ENCODE peak calls at places on chromosome 21, in seven cellular contexts. H is neuronal stem cell, L is CD14-positive monocyte, E is HT1080, U is fibroblast of lung, M is psoas muscle, Q is substantia nigra. O is an unnamed sample.

GRCh38 chr21:33997432-33997831 is 75.9 kb upstream of the MRPS6 start:
- DNase-seq in H (no peak), L (no peak), E (no peak), U (no peak), M (no peak), Q (no peak), O (no peak)

GRCh38 chr21:38766987-38767722 is 38.6 kb upstream of the ETS2 start:
- DNase-seq in H (no peak), L (no peak), E (no peak), U (no peak), M (no peak), Q (no peak), O (no peak)

GRCh38 chr21:9839011-9839661 is 682.2 kb upstream of the TPTE start:
- DNase-seq in H (no peak), L (peak), E (peak), U (no peak), M (peak), Q (no peak), O (no peak)

GRCh38 chr21:34558166-34558565 is 46.2 kb upstream of the KCNE1 start:
- DNase-seq in H (no peak), L (no peak), E (no peak), U (no peak), M (no peak), Q (no peak), O (no peak)

GRCh38 chr21:35019631-35020032 is 29.5 kb downstream of the RUNX1 start:
- DNase-seq in H (no peak), L (no peak), E (no peak), U (no peak), M (no peak), Q (no peak), O (no peak)

GRCh38 chr21:35396655-35397054 is 347.6 kb upstream of the RUNX1 start:
- DNase-seq in H (no peak), L (no peak), E (no peak), U (no peak), M (no peak), Q (no peak), O (no peak)

GRCh38 chr21:28283652-28284490 is 708.8 kb downstream of the LTN1 start:
- DNase-seq in H (no peak), L (no peak), E (no peak), U (peak), M (no peak), Q (no peak), O (peak)

GRCh38 chr21:42063578-42064521 is 7.3 kb upstream of the UMODL1 start:
- DNase-seq in H (no peak), L (peak), E (no peak), U (no peak), M (no peak), Q (no peak), O (no peak)

GRCh38 chr21:33403128-33403785 is at the start of gene IFNGR2:
- DNase-seq in H (peak), L (no peak), E (no peak), U (no peak), M (peak), Q (no peak), O (peak)

GRCh38 chr21:41466024-41466820 is 40.2 kb downstream of the MX1 start:
- DNase-seq in H (no peak), L (no peak), E (no peak), U (no peak), M (no peak), Q (no peak), O (no peak)

GRCh38 chr21:42002421-42002958 is 7.7 kb downstream of the ZBTB21 start:
- DNase-seq in H (no peak), L (no peak), E (peak), U (peak), M (no peak), Q (no peak), O (peak)

GRCh38 chr21:33380483-33380998 is 22.7 kb upstream of the IFNGR2 start:
- DNase-seq in H (no peak), L (peak), E (peak), U (peak), M (peak), Q (peak), O (peak)

GRCh38 chr21:40575983-40576382 is 271.0 kb downstream of the DSCAM start:
- DNase-seq in H (no peak), L (no peak), E (no peak), U (no peak), M (no peak), Q (no peak), O (no peak)

GRCh38 chr21:42390696-42391095 is 5.2 kb downstream of the TMPRSS3 start:
- DNase-seq in H (no peak), L (no peak), E (no peak), U (no peak), M (no peak), Q (no peak), O (no peak)

O was measured in fibroblast of gingiva.